ENCODE peak calls at places on chromosomes 3 and 15, in seven cellular contexts. L is adrenal gland, M is fibroblast of lung, P is A673, I is heart left ventricle, E is neuronal stem cell, F is SJSA1. K is an unnamed sample. For H3K4me1, the result is how much of the 10 kb centered on the place peaks cover.

GRCh38 chr15:20349774-20350498 is 191.7 kb downstream of the GOLGA6L6 start:
- DNase-seq in L (no peak), M (no peak), P (no peak), I (no peak), E (no peak), F (no peak), K (no peak)

GRCh38 chr3:86958534-86958933 is 32.4 kb downstream of the VGLL3 start:
- DNase-seq in L (no peak), M (peak), P (no peak), I (no peak), E (no peak), F (peak), K (no peak)

GRCh38 chr15:39287322-39288195 is 293.3 kb upstream of the THBS1 start:
- DNase-seq in L (no peak), M (peak), P (peak), I (no peak), E (no peak), F (peak), K (no peak)

GRCh38 chr15:68415061-68415460 is 16.9 kb downstream of the ITGA11 start:
- DNase-seq in L (peak), M (no peak), P (no peak), I (no peak), E (no peak), F (no peak), K (no peak)

GRCh38 chr15:39426552-39427532 is 154.0 kb upstream of the THBS1 start:
- DNase-seq in L (peak), M (peak), P (no peak), I (peak), E (no peak), F (peak), K (no peak)

GRCh38 chr3:96796101-96796500 is 18.3 kb upstream of the EPHA6 start:
- DNase-seq in L (no peak), M (no peak), P (no peak), I (no peak), E (no peak), F (no peak), K (no peak)

GRCh38 chr3:12187448-12188327 is 29.0 kb upstream of the TIMP4 start:
- DNase-seq in L (no peak), M (peak), P (peak), I (peak), E (no peak), F (peak), K (no peak)

GRCh38 chr3:23686535-23686934 is 119.2 kb upstream of the UBE2E1 start:
- DNase-seq in L (no peak), M (no peak), P (no peak), I (no peak), E (no peak), F (no peak), K (no peak)

GRCh38 chr15:40873625-40874561 is at the start of gene RHOV:
- DNase-seq in L (peak), M (peak), P (peak), I (peak), E (peak), F (peak), K (peak)

GRCh38 chr15:62591842-62592838 is 427.1 kb upstream of the C2CD4B start:
- DNase-seq in L (no peak), M (peak), P (no peak), I (no peak), E (no peak), F (peak), K (no peak)

GRCh38 chr3:183837390-183837789 is 12.0 kb upstream of the MAP6D1 start:
- DNase-seq in L (no peak), M (no peak), P (no peak), I (no peak), E (no peak), F (no peak), K (no peak)

GRCh38 chr3:56864090-56864489 is 62.3 kb upstream of the ARHGEF3 start:
- DNase-seq in L (no peak), M (no peak), P (no peak), I (no peak), E (no peak), F (no peak), K (no peak)

GRCh38 chr15:43104426-43104825 is 1.4 kb downstream of the UBR1 start:
- DNase-seq in L (no peak), M (peak), P (no peak), I (no peak), E (no peak), F (no peak), K (no peak)

GRCh38 chr3:93961489-93961888 is 12.2 kb downstream of the PROS1 start:
- DNase-seq in L (no peak), M (no peak), P (no peak), I (no peak), E (no peak), F (no peak), K (no peak)

GRCh38 chr3:114418724-114419543 is 125.1 kb downstream of the TIGIT start:
- DNase-seq in L (no peak), M (peak), P (peak), I (no peak), E (peak), F (peak), K (no peak)

GRCh38 chr3:194521514-194522260 is 34.9 kb upstream of the ATP13A3 start:
- DNase-seq in L (no peak), M (peak), P (no peak), I (no peak), E (no peak), F (no peak), K (no peak)

GRCh38 chr3:17742837-17743659 is 617 bp upstream of the TBC1D5 start:
- DNase-seq in L (no peak), M (no peak), P (no peak), I (no peak), E (no peak), F (no peak), K (no peak)

GRCh38 chr3:82364827-82365226 is 603.4 kb upstream of the GBE1 start:
- DNase-seq in L (no peak), M (no peak), P (no peak), I (no peak), E (no peak), F (no peak), K (no peak)

GRCh38 chr3:50606596-50606995 is 5.0 kb downstream of the CISH start:
- DNase-seq in L (no peak), M (no peak), P (no peak), I (no peak), E (no peak), F (no peak), K (no peak)

GRCh38 chr3:143329567-143330164 is 210.1 kb downstream of the CHST2 start:
- DNase-seq in L (peak), M (peak), P (no peak), I (no peak), E (no peak), F (no peak), K (no peak)

GRCh38 chr3:33115024-33115768 is 1.4 kb downstream of the CRTAP start:
- DNase-seq in L (peak), M (peak), P (peak), I (peak), E (peak), F (peak), K (no peak)

DNA sequence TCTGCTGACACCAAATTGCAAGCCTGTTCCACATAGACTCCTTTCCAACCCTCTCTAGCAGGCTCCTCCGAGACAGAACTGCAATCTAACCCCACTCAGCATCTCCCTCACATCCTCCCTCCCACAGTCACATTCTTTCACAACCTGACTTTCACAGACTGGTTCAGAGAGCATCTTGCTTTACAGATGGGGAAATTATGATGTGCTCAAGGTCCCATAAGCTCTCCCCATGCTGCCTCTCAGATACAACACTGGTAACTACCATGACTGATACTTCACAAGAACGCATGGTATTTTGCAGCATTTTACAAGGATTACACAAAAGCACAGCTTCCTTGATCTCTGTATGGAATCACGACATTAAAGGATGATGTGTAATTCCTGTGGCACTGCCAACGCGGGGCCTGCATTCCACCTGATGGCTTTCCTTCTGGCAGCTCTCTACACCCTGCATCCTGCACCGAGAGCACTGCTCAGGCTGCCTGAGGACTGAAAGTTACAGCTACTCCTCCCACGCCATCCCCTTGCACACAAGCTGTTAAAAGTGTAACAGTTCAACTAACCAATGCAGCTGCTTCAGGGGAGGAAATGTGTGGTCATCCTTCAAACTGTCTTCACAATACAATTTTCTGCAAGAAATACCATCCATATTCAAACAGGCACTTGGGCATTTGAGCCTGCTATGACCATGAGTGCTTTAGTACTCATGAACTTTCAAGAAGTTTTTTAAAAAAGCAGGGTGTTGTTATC is 27.6 kb downstream of the TBC1D2B start:
- DNase-seq in L (no peak), M (peak), P (no peak), I (no peak), E (no peak), F (peak), K (no peak)
- H3K4me1 ChIP-seq in L (half or more), M (under half), P (under half), I (half or more), E (under half), F (under half), K (under half)

GRCh38 chr3:14425574-14426304 is 23.3 kb downstream of the SLC6A6 start:
- DNase-seq in L (no peak), M (peak), P (no peak), I (peak), E (no peak), F (no peak), K (no peak)

GRCh38 chr3:14423963-14424362 is 21.6 kb downstream of the SLC6A6 start:
- DNase-seq in L (no peak), M (no peak), P (no peak), I (no peak), E (no peak), F (no peak), K (no peak)

GRCh38 chr3:14424711-14425573 is 22.5 kb downstream of the SLC6A6 start:
- DNase-seq in L (no peak), M (peak), P (no peak), I (peak), E (no peak), F (peak), K (no peak)

GRCh38 chr3:14423197-14423743 is 20.9 kb downstream of the SLC6A6 start:
- DNase-seq in L (no peak), M (no peak), P (no peak), I (no peak), E (no peak), F (no peak), K (no peak)

GRCh38 chr3:14422016-14422963 is 19.9 kb downstream of the SLC6A6 start:
- DNase-seq in L (no peak), M (no peak), P (no peak), I (no peak), E (no peak), F (no peak), K (no peak)
- H3K4me1 ChIP-seq in L (half or more), M (under half), P (under half), I (under half), E (under half), F (under half), K (under half)

DNA sequence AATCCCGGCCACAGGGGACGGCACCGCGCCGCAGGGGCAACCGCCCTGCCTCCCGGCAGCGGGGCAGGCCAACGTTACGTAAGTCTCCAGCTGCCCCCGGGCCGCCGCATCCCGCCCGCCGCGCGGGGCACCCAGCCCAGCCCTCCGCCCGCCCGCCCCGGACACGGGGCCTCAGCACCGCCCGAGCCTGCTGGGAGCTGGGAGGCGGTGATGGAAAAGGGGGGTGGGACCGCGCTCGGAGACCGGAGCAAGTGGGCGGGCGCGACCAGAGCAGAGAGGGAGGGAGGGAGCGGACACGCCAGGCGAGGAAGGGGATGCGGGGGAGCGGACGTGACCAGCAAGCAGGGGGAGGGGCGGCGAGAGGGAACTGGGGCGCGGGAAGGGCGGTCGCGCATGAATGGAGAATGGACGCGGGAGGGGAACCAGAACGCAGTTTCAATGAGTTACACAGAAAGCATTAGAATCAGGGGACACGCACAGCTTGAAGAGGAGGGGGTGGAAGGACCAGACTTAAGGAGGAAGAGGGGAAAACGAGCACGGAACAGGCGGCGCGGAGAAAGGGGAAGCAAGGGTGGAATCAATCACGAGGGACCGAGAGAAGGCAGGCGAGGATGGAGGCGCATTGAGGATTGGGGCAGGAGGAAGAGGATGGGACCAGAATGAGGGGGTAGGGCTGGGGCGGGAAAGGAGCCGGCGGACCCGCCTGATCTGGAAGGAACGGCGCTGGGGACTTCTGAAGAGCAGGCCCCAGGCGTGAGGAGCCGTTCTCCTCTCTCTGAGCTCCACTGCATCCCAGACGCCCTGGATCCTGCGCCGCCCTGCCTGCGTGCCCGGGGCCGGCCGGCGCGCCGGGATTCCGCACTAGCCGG is 559 bp downstream of the PKM start:
- DNase-seq in L (peak), M (peak), P (peak), I (peak), E (peak), F (peak), K (peak)
- H3K4me1 ChIP-seq in L (half or more), M (under half), P (under half), I (half or more), E (under half), F (under half), K (under half)

DNA sequence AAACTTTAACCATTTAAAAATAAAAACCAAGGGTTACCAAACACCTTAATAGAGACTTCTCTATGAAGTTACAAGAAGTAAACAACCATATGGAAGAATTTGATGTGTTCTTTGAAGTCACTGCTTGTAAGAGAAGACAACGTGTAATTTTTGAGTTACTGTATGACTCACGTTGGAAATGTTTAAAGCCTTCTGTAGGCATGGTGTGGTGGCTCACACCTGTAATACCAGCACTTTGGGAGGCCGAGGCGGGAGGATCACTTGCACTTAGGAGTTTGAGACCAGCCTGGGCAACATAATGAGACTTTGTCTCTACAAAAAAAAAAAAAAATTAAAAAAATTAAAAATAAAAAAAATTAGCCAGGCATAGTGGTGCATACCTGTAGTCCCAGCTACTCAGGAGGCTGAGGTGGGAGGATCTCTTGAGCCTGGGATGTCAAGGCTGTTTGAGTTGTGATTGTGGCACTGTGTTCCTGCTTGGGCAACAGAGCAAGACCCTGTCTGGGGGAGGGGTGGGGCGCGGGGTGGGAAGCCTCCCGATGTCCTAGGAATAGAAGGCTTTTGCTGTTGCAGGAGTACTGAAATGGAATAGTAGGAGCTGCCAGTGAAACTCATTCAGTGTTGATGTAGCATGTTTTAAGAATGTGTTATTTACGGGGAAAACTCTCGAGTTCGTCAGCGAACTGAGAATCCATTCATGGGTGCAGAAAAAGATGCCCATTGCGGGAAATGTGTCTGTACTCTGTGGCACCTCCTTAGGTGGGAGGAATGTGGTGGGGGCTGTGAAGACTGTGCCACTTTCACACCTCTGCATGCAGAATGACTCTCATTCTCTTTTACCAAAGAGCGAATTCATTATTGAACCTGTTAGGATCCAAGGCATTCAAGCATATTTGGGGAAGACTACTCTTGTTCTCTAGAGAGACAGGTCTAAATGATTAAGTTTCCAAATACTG is 134.2 kb downstream of the FNDC3B start:
- DNase-seq in L (no peak), M (no peak), P (no peak), I (no peak), E (no peak), F (no peak), K (no peak)
- H3K4me1 ChIP-seq in L (half or more), M (under half), P (half or more), I (half or more), E (under half), F (half or more), K (under half)

DNA sequence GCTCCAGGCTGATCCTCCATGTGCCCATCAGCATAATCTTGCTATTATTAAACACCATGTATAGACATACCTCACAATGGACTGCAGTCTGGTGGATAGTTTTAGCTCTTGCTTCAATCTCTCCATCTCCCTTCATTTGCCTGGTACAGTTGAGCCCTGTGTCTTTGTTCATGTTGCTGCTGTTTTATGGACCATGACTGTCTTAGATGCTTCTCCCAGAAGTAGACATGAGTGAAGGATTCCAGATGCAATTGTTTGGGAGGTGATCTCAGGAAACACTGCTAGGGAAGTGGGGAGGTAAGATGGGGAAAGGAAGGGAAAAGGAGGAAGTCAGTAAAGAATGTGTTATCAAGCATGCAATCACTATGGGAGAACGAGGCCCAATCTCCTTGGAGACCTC is 36.3 kb upstream of the CTNNB1 start:
- DNase-seq in L (no peak), M (no peak), P (no peak), I (no peak), E (no peak), F (no peak), K (no peak)
- H3K4me1 ChIP-seq in L (under half), M (under half), P (under half), I (under half), E (under half), F (under half), K (under half)

GRCh38 chr15:51846463-51847230 is 17.2 kb downstream of the TMOD3 start:
- DNase-seq in L (no peak), M (peak), P (peak), I (no peak), E (no peak), F (peak), K (no peak)
- H3K4me1 ChIP-seq in L (half or more), M (under half), P (half or more), I (half or more), E (under half), F (half or more), K (under half)

GRCh38 chr3:150759947-150760346 is 3.0 kb downstream of the SIAH2 start:
- DNase-seq in L (no peak), M (no peak), P (no peak), I (no peak), E (no peak), F (no peak), K (no peak)
- H3K4me1 ChIP-seq in L (half or more), M (under half), P (under half), I (half or more), E (under half), F (under half), K (under half)

DNA sequence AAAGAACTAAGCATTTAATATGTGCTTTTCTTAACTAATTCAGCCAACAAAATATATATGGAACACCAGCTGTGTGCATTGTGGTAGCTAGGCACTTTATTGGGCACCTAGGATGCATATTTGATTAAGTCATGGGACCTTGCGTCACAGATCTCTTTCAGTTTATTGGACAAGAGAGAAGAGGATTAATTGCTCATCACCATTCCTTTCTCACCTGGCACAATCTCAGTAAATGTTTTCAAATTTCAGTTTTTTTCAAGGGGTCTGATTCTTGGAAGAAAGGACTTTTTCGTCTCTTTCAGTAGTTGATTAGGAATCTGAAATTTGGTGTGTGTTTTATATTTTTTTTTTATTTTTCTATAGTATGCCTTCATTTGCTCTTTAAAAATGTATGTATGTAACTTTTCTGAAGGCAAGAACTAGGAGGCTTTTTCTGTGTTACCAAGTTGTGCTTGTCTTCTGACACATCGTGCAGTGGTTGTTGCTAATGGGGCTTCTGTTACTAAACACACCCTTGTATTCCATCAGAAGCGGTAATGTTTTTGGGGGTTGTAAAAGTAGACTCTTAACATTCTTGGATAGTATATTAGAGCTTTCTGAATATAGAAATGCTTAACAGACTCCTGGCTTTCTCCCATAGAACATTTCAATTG is 2.2 kb downstream of the TIPARP start:
- DNase-seq in L (no peak), M (no peak), P (peak), I (no peak), E (no peak), F (no peak), K (no peak)
- H3K4me1 ChIP-seq in L (under half), M (under half), P (under half), I (half or more), E (under half), F (under half), K (under half)

GRCh38 chr15:75107509-75107904 is 84.1 kb downstream of the PPCDC start:
- DNase-seq in L (no peak), M (no peak), P (no peak), I (no peak), E (no peak), F (no peak), K (no peak)
- H3K4me1 ChIP-seq in L (under half), M (under half), P (under half), I (under half), E (under half), F (half or more), K (under half)